ENCODE peak calls at places on chromosomes 12 and 14, in four cellular contexts. S is endothelial cell of umbilical vein, Q is HCT116, D is A549. L is an unnamed sample.

GRCh38 chr12:89949457-89950195 is 241.0 kb upstream of the ATP2B1 start:
- DNase-seq in Q (no peak), D (peak; percentile 71), S (peak; percentile 98), L (no peak)

GRCh38 chr14:101368629-101369028 is 192.7 kb upstream of the DIO3 start:
- DNase-seq in Q (no peak), S (no peak), D (no peak), L (no peak)

GRCh38 chr12:126437934-126438333 is 1372.7 kb downstream of the AACS start:
- DNase-seq in D (no peak), S (no peak), Q (no peak), L (no peak)

GRCh38 chr12:27000962-27001361 is 13.2 kb downstream of the TM7SF3 start:
- DNase-seq in S (peak; percentile 37), D (no peak), Q (no peak), L (peak; percentile 67)

GRCh38 chr12:104583311-104583710 is 126.6 kb downstream of the CHST11 start:
- DNase-seq in S (no peak), D (no peak), Q (no peak), L (no peak)

GRCh38 chr12:127677537-127678131 is 589.3 kb upstream of the TMEM132C start:
- DNase-seq in D (peak; percentile 36), Q (no peak), S (peak; percentile 2), L (peak; percentile 76)

GRCh38 chr14:68594737-68595380 is 198.0 kb downstream of the ZFP36L1 start:
- DNase-seq in Q (no peak), S (no peak), D (no peak), L (no peak)

GRCh38 chr12:75859868-75860267 is 171.7 kb downstream of the PHLDA1 start:
- DNase-seq in Q (no peak), S (no peak), D (no peak), L (no peak)

GRCh38 chr12:76649091-76649490 is 89.5 kb upstream of the OSBPL8 start:
- DNase-seq in S (no peak), D (no peak), Q (no peak), L (no peak)

GRCh38 chr12:48968004-48968403 is 3.5 kb downstream of the WNT10B start:
- DNase-seq in S (no peak), D (no peak), Q (no peak), L (no peak)

GRCh38 chr12:48961801-48962200 is 4.5 kb upstream of the ARF3 start:
- DNase-seq in S (no peak), Q (no peak), D (no peak), L (no peak)

GRCh38 chr12:48966177-48966890 is 5.2 kb downstream of the WNT10B start:
- DNase-seq in D (no peak), Q (no peak), S (no peak), L (peak; percentile 65)

GRCh38 chr12:48968467-48968866 is 3.1 kb downstream of the WNT10B start:
- DNase-seq in S (no peak), Q (no peak), D (no peak), L (no peak)

DNA sequence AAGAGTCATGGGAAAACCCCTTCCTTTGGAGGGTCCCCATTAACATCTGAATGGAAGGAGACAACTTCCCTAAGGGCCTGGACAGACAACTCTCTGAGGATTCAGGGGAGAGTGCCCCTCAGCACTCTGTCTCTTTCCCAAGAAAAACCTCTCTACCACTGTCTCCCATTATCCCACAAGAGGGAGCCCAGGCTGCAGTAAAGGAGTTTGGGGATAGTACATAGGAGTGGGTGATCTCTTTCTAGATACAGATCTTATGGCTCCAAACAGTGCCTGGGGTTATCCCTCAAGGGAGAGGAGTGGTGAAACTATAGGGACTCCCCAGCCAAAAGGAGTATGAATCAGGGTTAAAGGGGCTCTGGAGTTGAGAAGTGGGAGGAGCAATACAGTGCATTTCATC is 6.1 kb downstream of the WNT10B start:
- DNase-seq in D (no peak), Q (no peak), S (no peak), L (no peak)
- TF ChIP-seq CTCF in D (peak; percentile 38), Q (peak; percentile 40), S (no peak), L (no peak)

GRCh38 chr14:24157331-24157730 is 3.7 kb upstream of the IRF9 start:
- DNase-seq in S (no peak), Q (no peak), D (no peak), L (no peak)
- TF ChIP-seq POLR2A in S (no peak), Q (no peak), D (no peak), L (no peak)

GRCh38 chr14:21729703-21730212 is 56.1 kb upstream of the OR4E1 start:
- DNase-seq in D (no peak), S (no peak), Q (no peak), L (no peak)

GRCh38 chr14:21735200-21735599 is 61.6 kb upstream of the OR4E1 start:
- DNase-seq in D (no peak), S (no peak), Q (no peak), L (no peak)

GRCh38 chr14:21735639-21736307 is 62.2 kb upstream of the OR4E1 start:
- DNase-seq in S (no peak), Q (no peak), D (no peak), L (no peak)

GRCh38 chr14:21734457-21735074 is 60.9 kb upstream of the OR4E1 start:
- DNase-seq in D (peak; percentile 2), S (peak; percentile 56), Q (peak; percentile 54), L (peak; percentile 66)
- TF ChIP-seq MAX in D (no peak), S (no peak), Q (no peak), L (no peak)

GRCh38 chr14:77058082-77058481 is 29.6 kb upstream of the IRF2BPL start:
- DNase-seq in Q (no peak), D (no peak), S (no peak), L (no peak)

GRCh38 chr14:77061630-77062029 is 33.1 kb upstream of the IRF2BPL start:
- DNase-seq in Q (no peak), S (no peak), D (no peak), L (no peak)

GRCh38 chr14:77062261-77062660 is 33.8 kb upstream of the IRF2BPL start:
- DNase-seq in D (no peak), S (no peak), Q (no peak), L (no peak)

GRCh38 chr14:77058785-77059184 is 30.3 kb upstream of the IRF2BPL start:
- DNase-seq in S (no peak), D (no peak), Q (no peak), L (no peak)

GRCh38 chr14:77059276-77059934 is 30.9 kb upstream of the IRF2BPL start:
- DNase-seq in S (peak; percentile 94), D (peak; percentile 51), Q (peak; percentile 67), L (peak; percentile 49)
- TF ChIP-seq CTCF in S (peak; percentile 38), D (no peak), Q (peak; percentile 34), L (no peak)

GRCh38 chr12:16345105-16345504 is 2.3 kb upstream of the MGST1 start:
- DNase-seq in D (no peak), Q (no peak), S (no peak), L (no peak)

GRCh38 chr12:16349132-16349463 is 1.7 kb downstream of the MGST1 start:
- DNase-seq in D (peak; percentile 44), S (peak; percentile 36), Q (no peak), L (peak; percentile 90)

GRCh38 chr12:16348435-16349131 is 1.1 kb downstream of the MGST1 start:
- DNase-seq in S (peak; percentile 21), Q (no peak), D (no peak), L (peak; percentile 26)

GRCh38 chr12:16346931-16347330 is 514 bp upstream of the MGST1 start:
- DNase-seq in Q (no peak), D (peak; percentile 8), S (no peak), L (peak; percentile 26)

GRCh38 chr12:16347391-16348298 is at the start of gene MGST1:
- DNase-seq in S (peak; percentile 67), D (peak; percentile 38), Q (peak; percentile 57), L (peak; percentile 89)
- TF ChIP-seq POLR2A in S (peak; percentile 78), D (peak; percentile 97), Q (peak; percentile 87), L (peak; percentile 79)

GRCh38 chr12:47188576-47189441 is 109.0 kb upstream of the AMIGO2 start:
- DNase-seq in D (no peak), Q (no peak), S (peak; percentile 41), L (no peak)

GRCh38 chr12:47189753-47190152 is 110.0 kb upstream of the AMIGO2 start:
- DNase-seq in D (no peak), Q (no peak), S (no peak), L (no peak)

GRCh38 chr12:47192046-47192445 is 112.3 kb upstream of the AMIGO2 start:
- DNase-seq in S (no peak), Q (no peak), D (no peak), L (no peak)

GRCh38 chr12:47190905-47191304 is 111.1 kb upstream of the AMIGO2 start:
- DNase-seq in S (no peak), Q (no peak), D (no peak), L (peak; percentile 39)

DNA sequence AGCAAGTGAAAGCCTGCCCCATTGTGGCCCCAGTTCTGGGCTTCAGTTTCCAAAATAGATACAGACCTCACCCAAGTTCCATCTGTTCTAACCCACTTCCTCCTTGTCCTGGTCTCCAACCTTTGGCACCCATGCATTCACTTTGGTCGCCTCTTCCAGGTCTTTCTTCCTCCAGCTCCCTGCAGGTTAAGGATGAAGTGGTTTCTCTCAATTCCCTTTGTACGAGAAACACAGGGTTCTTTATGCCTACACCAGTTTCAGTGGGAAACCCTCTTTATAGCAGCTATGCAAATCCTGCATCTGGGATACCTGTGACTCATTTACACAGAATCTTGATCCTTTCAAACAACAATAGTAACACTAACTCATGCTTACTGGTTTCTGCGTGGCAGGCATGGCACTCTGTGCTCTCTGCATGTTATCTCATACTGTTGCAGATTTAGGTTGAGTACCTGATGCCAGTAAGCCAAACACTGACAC is 110.6 kb upstream of the AMIGO2 start:
- DNase-seq in Q (no peak), S (no peak), D (peak; percentile 24), L (peak; percentile 35)
- TF ChIP-seq MAX in Q (no peak), S (no peak), D (no peak), L (no peak)

GRCh38 chr14:61428261-61428660 is 106.9 kb downstream of the PRKCH start:
- DNase-seq in D (no peak), S (no peak), Q (no peak), L (no peak)
- TF ChIP-seq CTCF in D (no peak), S (no peak), Q (no peak), L (no peak)

DNA sequence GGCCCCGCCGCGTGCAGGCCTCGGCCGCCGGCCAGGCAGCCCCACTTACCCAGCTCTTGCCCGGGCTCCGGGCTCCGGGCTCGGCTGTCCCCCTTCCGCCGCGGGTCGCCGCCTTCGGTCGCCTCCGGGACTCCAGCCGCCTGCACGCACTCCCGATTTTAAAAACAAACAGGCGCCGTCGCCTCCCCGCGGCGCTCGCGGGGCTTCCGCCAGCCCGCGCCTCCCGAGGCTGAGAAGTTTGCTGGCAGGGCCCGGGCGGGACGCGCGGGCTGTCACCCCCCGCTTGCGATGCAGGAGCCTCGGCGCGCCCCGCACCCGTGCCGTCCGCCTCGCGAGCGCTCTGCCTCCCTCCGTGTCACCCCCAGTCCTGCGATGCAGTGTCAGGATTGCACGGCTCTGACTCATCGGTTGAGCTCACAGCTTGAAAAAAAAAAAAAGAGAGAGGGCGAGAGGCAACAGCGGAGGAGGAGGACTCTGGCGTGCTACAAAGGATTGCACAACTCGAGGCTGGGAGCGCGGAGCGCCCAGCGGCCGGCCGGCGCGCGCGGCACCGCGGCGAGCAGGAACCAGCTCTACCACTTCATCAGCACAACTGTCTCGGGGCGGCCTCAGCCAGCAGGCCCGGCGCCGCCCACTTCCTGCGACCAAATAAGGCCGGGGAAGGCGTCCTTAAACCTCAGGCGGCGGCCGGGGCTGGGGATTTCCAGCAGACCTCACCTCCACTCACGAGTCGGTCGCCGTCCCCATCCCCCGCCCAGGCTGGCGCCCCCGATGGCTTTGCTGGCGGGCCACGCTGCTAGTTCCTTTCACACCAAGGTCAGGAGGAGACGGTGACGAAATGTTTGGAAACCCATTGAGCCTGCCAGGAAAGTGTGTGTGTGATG is 45.8 kb upstream of the PNMA1 start:
- DNase-seq in S (peak; percentile 97), Q (peak; percentile 88), D (peak; percentile 95), L (peak; percentile 99)
- TF ChIP-seq POLR2A in S (peak; percentile 98), Q (peak; percentile 76), D (peak; percentile 50), L (peak; percentile 77)